ENCODE peak calls at places on chromosomes 2 and 18, in ten cellular contexts. One of them, this sample, is unnamed.

GRCh38 chr18:13112982-13113381 is 105.6 kb upstream of the LDLRAD4 start:
- DNase-seq in activated CD4-positive, alpha-beta T cell treated with anti-CD3 and anti-CD28 coated beads, Interleukin-2, amount 10 ng/mL, durations not matched to agents 24 days and 14 days: peak
- DNase-seq in AG09319: no peak
- DNase-seq in stimulated activated CD4-positive, alpha-beta T cell treated with anti-CD3 and anti-CD28 coated beads, Interleukin-4, amount 100 ng/mL, for 24 hours: no peak
- DNase-seq in stimulated activated CD8-positive, alpha-beta memory T cell treated with anti-CD3 and anti-CD28 coated beads, Interleukin-15, amount 100 ng/mL, for 24 hours: no peak
- DNase-seq in activated naive CD4-positive, alpha-beta T cell: no peak
- DNase-seq in testis: peak
- DNase-seq in Right ventricle myocardium superior: peak
- DNase-seq in M059J: peak
- DNase-seq in PC-3: peak
- DNase-seq in this sample: no peak

GRCh38 chr2:222055328-222055727 is 243.5 kb downstream of the PAX3 start:
- DNase-seq in stimulated activated CD4-positive, alpha-beta T cell treated with anti-CD3 and anti-CD28 coated beads, Interleukin-4, amount 100 ng/mL, for 24 hours: no peak
- DNase-seq in stimulated activated CD8-positive, alpha-beta memory T cell treated with anti-CD3 and anti-CD28 coated beads, Interleukin-15, amount 100 ng/mL, for 24 hours: no peak
- DNase-seq in PC-3: no peak
- DNase-seq in activated CD4-positive, alpha-beta T cell treated with anti-CD3 and anti-CD28 coated beads, Interleukin-2, amount 10 ng/mL, durations not matched to agents 24 days and 14 days: no peak
- DNase-seq in Right ventricle myocardium superior: no peak
- DNase-seq in activated naive CD4-positive, alpha-beta T cell: no peak
- DNase-seq in M059J: no peak
- DNase-seq in AG09319: no peak
- DNase-seq in testis: no peak
- DNase-seq in this sample: no peak

GRCh38 chr2:21500546-21500945 is 376.8 kb downstream of the TDRD15 start:
- DNase-seq in activated naive CD4-positive, alpha-beta T cell: no peak
- DNase-seq in Right ventricle myocardium superior: no peak
- DNase-seq in PC-3: peak
- DNase-seq in testis: no peak
- DNase-seq in AG09319: no peak
- DNase-seq in activated CD4-positive, alpha-beta T cell treated with anti-CD3 and anti-CD28 coated beads, Interleukin-2, amount 10 ng/mL, durations not matched to agents 24 days and 14 days: no peak
- DNase-seq in M059J: peak
- DNase-seq in stimulated activated CD8-positive, alpha-beta memory T cell treated with anti-CD3 and anti-CD28 coated beads, Interleukin-15, amount 100 ng/mL, for 24 hours: no peak
- DNase-seq in stimulated activated CD4-positive, alpha-beta T cell treated with anti-CD3 and anti-CD28 coated beads, Interleukin-4, amount 100 ng/mL, for 24 hours: no peak
- DNase-seq in this sample: no peak

GRCh38 chr2:214203744-214204289 is 207.0 kb upstream of the VWC2L start:
- DNase-seq in Right ventricle myocardium superior: no peak
- DNase-seq in activated naive CD4-positive, alpha-beta T cell: no peak
- DNase-seq in activated CD4-positive, alpha-beta T cell treated with anti-CD3 and anti-CD28 coated beads, Interleukin-2, amount 10 ng/mL, durations not matched to agents 24 days and 14 days: no peak
- DNase-seq in M059J: peak
- DNase-seq in stimulated activated CD8-positive, alpha-beta memory T cell treated with anti-CD3 and anti-CD28 coated beads, Interleukin-15, amount 100 ng/mL, for 24 hours: no peak
- DNase-seq in testis: no peak
- DNase-seq in AG09319: no peak
- DNase-seq in PC-3: no peak
- DNase-seq in stimulated activated CD4-positive, alpha-beta T cell treated with anti-CD3 and anti-CD28 coated beads, Interleukin-4, amount 100 ng/mL, for 24 hours: no peak
- DNase-seq in this sample: no peak

GRCh38 chr2:172427990-172428840 is 829 bp downstream of the ITGA6 start:
- DNase-seq in activated naive CD4-positive, alpha-beta T cell: peak
- DNase-seq in stimulated activated CD4-positive, alpha-beta T cell treated with anti-CD3 and anti-CD28 coated beads, Interleukin-4, amount 100 ng/mL, for 24 hours: peak
- DNase-seq in stimulated activated CD8-positive, alpha-beta memory T cell treated with anti-CD3 and anti-CD28 coated beads, Interleukin-15, amount 100 ng/mL, for 24 hours: no peak
- DNase-seq in activated CD4-positive, alpha-beta T cell treated with anti-CD3 and anti-CD28 coated beads, Interleukin-2, amount 10 ng/mL, durations not matched to agents 24 days and 14 days: peak
- DNase-seq in testis: peak
- DNase-seq in PC-3: peak
- DNase-seq in Right ventricle myocardium superior: peak
- DNase-seq in M059J: peak
- DNase-seq in AG09319: no peak
- DNase-seq in this sample: no peak

GRCh38 chr2:24873619-24874018 is 46.4 kb downstream of the ADCY3 start:
- DNase-seq in M059J: no peak
- DNase-seq in stimulated activated CD4-positive, alpha-beta T cell treated with anti-CD3 and anti-CD28 coated beads, Interleukin-4, amount 100 ng/mL, for 24 hours: no peak
- DNase-seq in PC-3: no peak
- DNase-seq in testis: no peak
- DNase-seq in activated naive CD4-positive, alpha-beta T cell: no peak
- DNase-seq in Right ventricle myocardium superior: peak
- DNase-seq in activated CD4-positive, alpha-beta T cell treated with anti-CD3 and anti-CD28 coated beads, Interleukin-2, amount 10 ng/mL, durations not matched to agents 24 days and 14 days: no peak
- DNase-seq in AG09319: no peak
- DNase-seq in stimulated activated CD8-positive, alpha-beta memory T cell treated with anti-CD3 and anti-CD28 coated beads, Interleukin-15, amount 100 ng/mL, for 24 hours: no peak
- DNase-seq in this sample: no peak

GRCh38 chr18:995641-996040 is 91.0 kb downstream of the ADCYAP1 start:
- DNase-seq in Right ventricle myocardium superior: no peak
- DNase-seq in M059J: peak
- DNase-seq in testis: no peak
- DNase-seq in PC-3: peak
- DNase-seq in AG09319: no peak
- DNase-seq in stimulated activated CD4-positive, alpha-beta T cell treated with anti-CD3 and anti-CD28 coated beads, Interleukin-4, amount 100 ng/mL, for 24 hours: no peak
- DNase-seq in activated CD4-positive, alpha-beta T cell treated with anti-CD3 and anti-CD28 coated beads, Interleukin-2, amount 10 ng/mL, durations not matched to agents 24 days and 14 days: no peak
- DNase-seq in activated naive CD4-positive, alpha-beta T cell: no peak
- DNase-seq in stimulated activated CD8-positive, alpha-beta memory T cell treated with anti-CD3 and anti-CD28 coated beads, Interleukin-15, amount 100 ng/mL, for 24 hours: no peak
- DNase-seq in this sample: no peak

GRCh38 chr2:179218848-179219594 is 45.6 kb downstream of the SESTD1 start:
- DNase-seq in testis: peak
- DNase-seq in activated naive CD4-positive, alpha-beta T cell: peak
- DNase-seq in AG09319: peak
- DNase-seq in stimulated activated CD8-positive, alpha-beta memory T cell treated with anti-CD3 and anti-CD28 coated beads, Interleukin-15, amount 100 ng/mL, for 24 hours: no peak
- DNase-seq in activated CD4-positive, alpha-beta T cell treated with anti-CD3 and anti-CD28 coated beads, Interleukin-2, amount 10 ng/mL, durations not matched to agents 24 days and 14 days: peak
- DNase-seq in M059J: peak
- DNase-seq in PC-3: peak
- DNase-seq in Right ventricle myocardium superior: peak
- DNase-seq in stimulated activated CD4-positive, alpha-beta T cell treated with anti-CD3 and anti-CD28 coated beads, Interleukin-4, amount 100 ng/mL, for 24 hours: peak
- DNase-seq in this sample: no peak

GRCh38 chr2:228703099-228703498 is 521.6 kb upstream of the SPHKAP start:
- DNase-seq in stimulated activated CD8-positive, alpha-beta memory T cell treated with anti-CD3 and anti-CD28 coated beads, Interleukin-15, amount 100 ng/mL, for 24 hours: no peak
- DNase-seq in activated naive CD4-positive, alpha-beta T cell: no peak
- DNase-seq in stimulated activated CD4-positive, alpha-beta T cell treated with anti-CD3 and anti-CD28 coated beads, Interleukin-4, amount 100 ng/mL, for 24 hours: no peak
- DNase-seq in activated CD4-positive, alpha-beta T cell treated with anti-CD3 and anti-CD28 coated beads, Interleukin-2, amount 10 ng/mL, durations not matched to agents 24 days and 14 days: no peak
- DNase-seq in PC-3: no peak
- DNase-seq in testis: no peak
- DNase-seq in AG09319: no peak
- DNase-seq in Right ventricle myocardium superior: no peak
- DNase-seq in M059J: no peak
- DNase-seq in this sample: no peak

GRCh38 chr2:98518106-98518505 is 73.4 kb downstream of the INPP4A start:
- DNase-seq in activated naive CD4-positive, alpha-beta T cell: no peak
- DNase-seq in activated CD4-positive, alpha-beta T cell treated with anti-CD3 and anti-CD28 coated beads, Interleukin-2, amount 10 ng/mL, durations not matched to agents 24 days and 14 days: peak
- DNase-seq in testis: peak
- DNase-seq in AG09319: no peak
- DNase-seq in M059J: no peak
- DNase-seq in stimulated activated CD4-positive, alpha-beta T cell treated with anti-CD3 and anti-CD28 coated beads, Interleukin-4, amount 100 ng/mL, for 24 hours: peak
- DNase-seq in stimulated activated CD8-positive, alpha-beta memory T cell treated with anti-CD3 and anti-CD28 coated beads, Interleukin-15, amount 100 ng/mL, for 24 hours: no peak
- DNase-seq in Right ventricle myocardium superior: no peak
- DNase-seq in PC-3: peak
- DNase-seq in this sample: peak

GRCh38 chr18:21458788-21459187 is 141.7 kb downstream of the ESCO1 start:
- DNase-seq in M059J: no peak
- DNase-seq in activated CD4-positive, alpha-beta T cell treated with anti-CD3 and anti-CD28 coated beads, Interleukin-2, amount 10 ng/mL, durations not matched to agents 24 days and 14 days: no peak
- DNase-seq in stimulated activated CD8-positive, alpha-beta memory T cell treated with anti-CD3 and anti-CD28 coated beads, Interleukin-15, amount 100 ng/mL, for 24 hours: no peak
- DNase-seq in AG09319: no peak
- DNase-seq in testis: no peak
- DNase-seq in activated naive CD4-positive, alpha-beta T cell: no peak
- DNase-seq in stimulated activated CD4-positive, alpha-beta T cell treated with anti-CD3 and anti-CD28 coated beads, Interleukin-4, amount 100 ng/mL, for 24 hours: no peak
- DNase-seq in PC-3: no peak
- DNase-seq in Right ventricle myocardium superior: no peak
- DNase-seq in this sample: no peak

GRCh38 chr2:65602851-65603250 is 170.5 kb upstream of the SPRED2 start:
- DNase-seq in testis: no peak
- DNase-seq in stimulated activated CD8-positive, alpha-beta memory T cell treated with anti-CD3 and anti-CD28 coated beads, Interleukin-15, amount 100 ng/mL, for 24 hours: no peak
- DNase-seq in PC-3: no peak
- DNase-seq in M059J: no peak
- DNase-seq in Right ventricle myocardium superior: no peak
- DNase-seq in activated naive CD4-positive, alpha-beta T cell: no peak
- DNase-seq in activated CD4-positive, alpha-beta T cell treated with anti-CD3 and anti-CD28 coated beads, Interleukin-2, amount 10 ng/mL, durations not matched to agents 24 days and 14 days: no peak
- DNase-seq in AG09319: no peak
- DNase-seq in stimulated activated CD4-positive, alpha-beta T cell treated with anti-CD3 and anti-CD28 coated beads, Interleukin-4, amount 100 ng/mL, for 24 hours: no peak
- DNase-seq in this sample: no peak

GRCh38 chr2:84701880-84702279 is 179.0 kb downstream of the TRABD2A start:
- DNase-seq in testis: no peak
- DNase-seq in PC-3: peak
- DNase-seq in activated CD4-positive, alpha-beta T cell treated with anti-CD3 and anti-CD28 coated beads, Interleukin-2, amount 10 ng/mL, durations not matched to agents 24 days and 14 days: no peak
- DNase-seq in M059J: peak
- DNase-seq in stimulated activated CD4-positive, alpha-beta T cell treated with anti-CD3 and anti-CD28 coated beads, Interleukin-4, amount 100 ng/mL, for 24 hours: no peak
- DNase-seq in stimulated activated CD8-positive, alpha-beta memory T cell treated with anti-CD3 and anti-CD28 coated beads, Interleukin-15, amount 100 ng/mL, for 24 hours: no peak
- DNase-seq in AG09319: peak
- DNase-seq in Right ventricle myocardium superior: no peak
- DNase-seq in activated naive CD4-positive, alpha-beta T cell: no peak
- DNase-seq in this sample: no peak

GRCh38 chr2:227164745-227165350 is 424 bp downstream of the COL4A3 start:
- DNase-seq in M059J: no peak
- DNase-seq in activated naive CD4-positive, alpha-beta T cell: no peak
- DNase-seq in Right ventricle myocardium superior: peak
- DNase-seq in AG09319: no peak
- DNase-seq in stimulated activated CD8-positive, alpha-beta memory T cell treated with anti-CD3 and anti-CD28 coated beads, Interleukin-15, amount 100 ng/mL, for 24 hours: no peak
- DNase-seq in testis: no peak
- DNase-seq in PC-3: peak
- DNase-seq in stimulated activated CD4-positive, alpha-beta T cell treated with anti-CD3 and anti-CD28 coated beads, Interleukin-4, amount 100 ng/mL, for 24 hours: no peak
- DNase-seq in activated CD4-positive, alpha-beta T cell treated with anti-CD3 and anti-CD28 coated beads, Interleukin-2, amount 10 ng/mL, durations not matched to agents 24 days and 14 days: peak
- DNase-seq in this sample: peak

GRCh38 chr2:46303822-46304221 is 6.6 kb downstream of the EPAS1 start:
- DNase-seq in stimulated activated CD4-positive, alpha-beta T cell treated with anti-CD3 and anti-CD28 coated beads, Interleukin-4, amount 100 ng/mL, for 24 hours: no peak
- DNase-seq in Right ventricle myocardium superior: no peak
- DNase-seq in PC-3: peak
- DNase-seq in M059J: no peak
- DNase-seq in activated CD4-positive, alpha-beta T cell treated with anti-CD3 and anti-CD28 coated beads, Interleukin-2, amount 10 ng/mL, durations not matched to agents 24 days and 14 days: no peak
- DNase-seq in AG09319: no peak
- DNase-seq in activated naive CD4-positive, alpha-beta T cell: no peak
- DNase-seq in stimulated activated CD8-positive, alpha-beta memory T cell treated with anti-CD3 and anti-CD28 coated beads, Interleukin-15, amount 100 ng/mL, for 24 hours: no peak
- DNase-seq in testis: no peak
- DNase-seq in this sample: no peak

GRCh38 chr18:11324956-11325873 is 175.8 kb upstream of the PIEZO2 start:
- DNase-seq in stimulated activated CD8-positive, alpha-beta memory T cell treated with anti-CD3 and anti-CD28 coated beads, Interleukin-15, amount 100 ng/mL, for 24 hours: no peak
- DNase-seq in testis: no peak
- DNase-seq in AG09319: no peak
- DNase-seq in activated naive CD4-positive, alpha-beta T cell: no peak
- DNase-seq in M059J: peak
- DNase-seq in Right ventricle myocardium superior: no peak
- DNase-seq in activated CD4-positive, alpha-beta T cell treated with anti-CD3 and anti-CD28 coated beads, Interleukin-2, amount 10 ng/mL, durations not matched to agents 24 days and 14 days: no peak
- DNase-seq in PC-3: peak
- DNase-seq in stimulated activated CD4-positive, alpha-beta T cell treated with anti-CD3 and anti-CD28 coated beads, Interleukin-4, amount 100 ng/mL, for 24 hours: no peak
- DNase-seq in this sample: no peak

This sample was measured in esophagus muscularis mucosa.